ENCODE peak calls at places on chromosomes 5 and 9, in four cellular contexts. Z, O, X and K are unnamed samples. For H3K9me3, the result is how much of the 10 kb centered on the place peaks cover.

GRCh38 chr5:59685806-59686205 is 207.7 kb downstream of the PDE4D start:
- DNase-seq in Z (no peak), O (no peak), X (no peak), K (no peak)

GRCh38 chr5:74338101-74338388 is 302.5 kb downstream of the ENC1 start:
- DNase-seq in X (no peak), Z (no peak), O (no peak), K (no peak)

GRCh38 chr9:127305450-127306226 is 41.1 kb downstream of the GARNL3 start:
- DNase-seq in Z (no peak), O (no peak), X (no peak), K (no peak)

GRCh38 chr9:21102311-21102710 is 24.6 kb upstream of the IFNB1 start:
- DNase-seq in X (no peak), O (no peak), Z (no peak), K (no peak)

GRCh38 chr9:131277673-131278420 is 1.5 kb upstream of the FAM78A start:
- DNase-seq in O (peak), Z (peak), X (peak), K (peak)

GRCh38 chr5:175687231-175687701 is 29.4 kb downstream of the HRH2 start:
- DNase-seq in Z (no peak), O (no peak), X (no peak), K (no peak)

GRCh38 chr9:72871685-72872084 is 81.2 kb downstream of the ALDH1A1 start:
- DNase-seq in O (no peak), X (no peak), Z (no peak), K (peak)

GRCh38 chr9:107760469-107761242 is 271.1 kb upstream of the KLF4 start:
- DNase-seq in O (no peak), X (peak), Z (no peak), K (no peak)

GRCh38 chr9:107587175-107587963 is 97.8 kb upstream of the KLF4 start:
- DNase-seq in X (peak), Z (no peak), O (peak), K (no peak)

GRCh38 chr9:91411096-91411771 is 12.4 kb downstream of the NFIL3 start:
- DNase-seq in X (no peak), O (no peak), Z (no peak), K (no peak)

GRCh38 chr5:93503598-93504067 is 77.4 kb downstream of the NR2F1-AS1 start:
- DNase-seq in Z (no peak), O (no peak), X (no peak), K (no peak)

GRCh38 chr5:169289520-169289919 is 11.4 kb downstream of the SLIT3 start:
- DNase-seq in O (no peak), X (no peak), Z (no peak), K (no peak)

GRCh38 chr5:142206801-142207200 is 98.2 kb downstream of the NDFIP1 start:
- DNase-seq in Z (no peak), O (no peak), X (no peak), K (no peak)

GRCh38 chr9:36276840-36277239 is 18.6 kb upstream of the GNE start:
- DNase-seq in Z (no peak), X (no peak), O (peak), K (peak)

GRCh38 chr9:126664893-126665695 is 51.4 kb downstream of the LMX1B start:
- DNase-seq in Z (peak), O (no peak), X (no peak), K (peak)

DNA sequence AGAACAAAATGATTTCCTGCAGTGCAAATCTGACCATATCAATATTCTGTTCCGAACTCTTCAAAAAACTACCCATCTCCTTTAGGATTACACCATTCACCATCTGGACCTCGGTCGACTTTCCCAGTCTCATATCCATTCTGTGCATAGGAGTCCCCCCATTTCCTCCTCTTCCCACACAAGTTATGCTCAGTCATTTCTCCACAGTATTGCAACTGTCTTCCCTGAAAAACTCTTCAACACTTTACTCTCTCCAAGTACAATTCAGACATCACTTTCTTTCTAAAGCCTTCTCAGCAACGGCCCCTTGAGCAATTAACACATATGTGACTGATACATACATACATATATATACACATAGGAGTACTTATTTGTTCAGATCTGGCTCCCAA is 775 bp downstream of the ZBTB26 start:
- DNase-seq in X (no peak), Z (no peak), O (no peak), K (no peak)
- H3K9me3 ChIP-seq in X (under half), Z (under half), O (under half), K (under half)

GRCh38 chr9:95105519-95106287 is 211.8 kb downstream of the FANCC start:
- DNase-seq in Z (no peak), X (no peak), O (no peak), K (no peak)
- H3K27ac ChIP-seq in Z (no peak), X (no peak), O (peak), K (no peak)

GRCh38 chr9:40911647-40912046 is 216.8 kb downstream of the FOXD4L6 start:
- DNase-seq in Z (no peak), O (no peak), X (no peak), K (no peak)

GRCh38 chr9:40909821-40910220 is 218.7 kb downstream of the FOXD4L6 start:
- DNase-seq in Z (no peak), X (no peak), O (no peak), K (no peak)

GRCh38 chr9:40913096-40913719 is 215.3 kb downstream of the FOXD4L6 start:
- DNase-seq in X (no peak), O (no peak), Z (no peak), K (no peak)

GRCh38 chr9:40907657-40908624 is 220.5 kb downstream of the FOXD4L6 start:
- DNase-seq in X (no peak), O (no peak), Z (no peak), K (no peak)
- H3K9me3 ChIP-seq in X (under half), O (half or more), Z (under half), K (under half)

GRCh38 chr9:34578241-34579096 is 11.1 kb downstream of the CNTFR start:
- DNase-seq in Z (peak), X (no peak), O (no peak), K (no peak)
- H3K27ac ChIP-seq in Z (no peak), X (no peak), O (no peak), K (no peak)